ENCODE peak calls at places on chromosome 19, in ten cellular contexts. One of them, this sample, is unnamed.
A peak's percentile ranks its signal among the peaks of the same experiment; 100 is the strongest.

GRCh38 chr19:12774588-12775555 is at the start of gene HOOK2:
- DNase-seq in left ventricle myocardium inferior: no peak
- DNase-seq in pancreas: peak; percentile 99
- DNase-seq in NCI-H2107: peak; percentile 79
- DNase-seq in T-helper 17 cell: no peak
- DNase-seq in HTR-8/SVneo: no peak
- DNase-seq in body of pancreas: peak; percentile 100
- DNase-seq in stimulated activated CD8-positive, alpha-beta memory T cell treated with anti-CD3 and anti-CD28 coated beads, Interleukin-7, amount 100 ng/mL, for 4 hours: no peak
- DNase-seq in activated gamma-delta T cell: no peak
- DNase-seq in occipital lobe: no peak
- DNase-seq in this sample: peak; percentile 90

GRCh38 chr19:34171539-34171876 is 796 bp upstream of the LSM14A start:
- DNase-seq in left ventricle myocardium inferior: no peak
- DNase-seq in pancreas: no peak
- DNase-seq in NCI-H2107: no peak
- DNase-seq in T-helper 17 cell: no peak
- DNase-seq in HTR-8/SVneo: peak; percentile 61
- DNase-seq in body of pancreas: no peak
- DNase-seq in stimulated activated CD8-positive, alpha-beta memory T cell treated with anti-CD3 and anti-CD28 coated beads, Interleukin-7, amount 100 ng/mL, for 4 hours: no peak
- DNase-seq in activated gamma-delta T cell: no peak
- DNase-seq in occipital lobe: no peak
- DNase-seq in this sample: no peak

GRCh38 chr19:16896913-16897571 is 8.2 kb downstream of the F2RL3 start:
- DNase-seq in left ventricle myocardium inferior: peak; percentile 94
- DNase-seq in pancreas: peak; percentile 98
- DNase-seq in NCI-H2107: no peak
- DNase-seq in T-helper 17 cell: peak; percentile 47
- DNase-seq in HTR-8/SVneo: peak; percentile 96
- DNase-seq in body of pancreas: peak; percentile 95
- DNase-seq in stimulated activated CD8-positive, alpha-beta memory T cell treated with anti-CD3 and anti-CD28 coated beads, Interleukin-7, amount 100 ng/mL, for 4 hours: peak; percentile 66
- DNase-seq in activated gamma-delta T cell: peak; percentile 53
- DNase-seq in occipital lobe: peak; percentile 65
- DNase-seq in this sample: peak; percentile 91

GRCh38 chr19:15623711-15624318 is 8.8 kb downstream of the CYP4F8 start:
- DNase-seq in left ventricle myocardium inferior: no peak
- DNase-seq in pancreas: no peak
- DNase-seq in NCI-H2107: no peak
- DNase-seq in T-helper 17 cell: no peak
- DNase-seq in HTR-8/SVneo: no peak
- DNase-seq in body of pancreas: no peak
- DNase-seq in stimulated activated CD8-positive, alpha-beta memory T cell treated with anti-CD3 and anti-CD28 coated beads, Interleukin-7, amount 100 ng/mL, for 4 hours: no peak
- DNase-seq in activated gamma-delta T cell: no peak
- DNase-seq in occipital lobe: no peak
- DNase-seq in this sample: no peak

GRCh38 chr19:45276284-45276687 is 25.2 kb downstream of the MARK4 start:
- DNase-seq in left ventricle myocardium inferior: no peak
- DNase-seq in pancreas: no peak
- DNase-seq in NCI-H2107: no peak
- DNase-seq in T-helper 17 cell: no peak
- DNase-seq in HTR-8/SVneo: no peak
- DNase-seq in body of pancreas: peak; percentile 31
- DNase-seq in stimulated activated CD8-positive, alpha-beta memory T cell treated with anti-CD3 and anti-CD28 coated beads, Interleukin-7, amount 100 ng/mL, for 4 hours: no peak
- DNase-seq in activated gamma-delta T cell: no peak
- DNase-seq in occipital lobe: no peak
- DNase-seq in this sample: no peak

GRCh38 chr19:48512504-48513288 is 1.1 kb upstream of the LMTK3 start:
- DNase-seq in left ventricle myocardium inferior: no peak
- DNase-seq in pancreas: no peak
- DNase-seq in NCI-H2107: no peak
- DNase-seq in T-helper 17 cell: no peak
- DNase-seq in HTR-8/SVneo: no peak
- DNase-seq in body of pancreas: no peak
- DNase-seq in stimulated activated CD8-positive, alpha-beta memory T cell treated with anti-CD3 and anti-CD28 coated beads, Interleukin-7, amount 100 ng/mL, for 4 hours: no peak
- DNase-seq in activated gamma-delta T cell: no peak
- DNase-seq in occipital lobe: no peak
- DNase-seq in this sample: no peak

GRCh38 chr19:18713550-18714117 is 30.2 kb downstream of the CRTC1 start:
- DNase-seq in left ventricle myocardium inferior: no peak
- DNase-seq in pancreas: no peak
- DNase-seq in NCI-H2107: no peak
- DNase-seq in T-helper 17 cell: no peak
- DNase-seq in HTR-8/SVneo: no peak
- DNase-seq in body of pancreas: no peak
- DNase-seq in stimulated activated CD8-positive, alpha-beta memory T cell treated with anti-CD3 and anti-CD28 coated beads, Interleukin-7, amount 100 ng/mL, for 4 hours: peak; percentile 13
- DNase-seq in activated gamma-delta T cell: no peak
- DNase-seq in occipital lobe: no peak
- DNase-seq in this sample: no peak

GRCh38 chr19:38384209-38385027 is 3.4 kb downstream of the GGN start:
- DNase-seq in left ventricle myocardium inferior: no peak
- DNase-seq in pancreas: no peak
- DNase-seq in NCI-H2107: no peak
- DNase-seq in T-helper 17 cell: no peak
- DNase-seq in HTR-8/SVneo: no peak
- DNase-seq in body of pancreas: no peak
- DNase-seq in stimulated activated CD8-positive, alpha-beta memory T cell treated with anti-CD3 and anti-CD28 coated beads, Interleukin-7, amount 100 ng/mL, for 4 hours: no peak
- DNase-seq in activated gamma-delta T cell: no peak
- DNase-seq in occipital lobe: no peak
- DNase-seq in this sample: no peak

GRCh38 chr19:17806945-17807344 is 12.0 kb downstream of the B3GNT3 start:
- DNase-seq in left ventricle myocardium inferior: no peak
- DNase-seq in pancreas: no peak
- DNase-seq in NCI-H2107: no peak
- DNase-seq in T-helper 17 cell: no peak
- DNase-seq in HTR-8/SVneo: no peak
- DNase-seq in body of pancreas: no peak
- DNase-seq in stimulated activated CD8-positive, alpha-beta memory T cell treated with anti-CD3 and anti-CD28 coated beads, Interleukin-7, amount 100 ng/mL, for 4 hours: no peak
- DNase-seq in activated gamma-delta T cell: no peak
- DNase-seq in occipital lobe: no peak
- DNase-seq in this sample: no peak